ENCODE peak calls at places on chromosomes 7 and 10, in ten cellular contexts. Y is A549, S is HepG2, B is body of pancreas, G is heart left ventricle, Z is gastrocnemius medialis, A is IMR-90, P is right lobe of liver, U is HCT116, W is K562. N is an unnamed sample.

GRCh38 chr7:118298771-118299170 is 74.3 kb downstream of the ANKRD7 start:
- ATAC-seq in Y (no peak), P (no peak), G (no peak), Z (no peak), W (no peak), A (no peak), U (no peak), S (no peak), B (no peak), N (no peak)

GRCh38 chr7:158109364-158110033 is 478.1 kb downstream of the PTPRN2 start:
- ATAC-seq in B (no peak), S (no peak), G (no peak), U (no peak), Z (no peak), Y (no peak), W (no peak), A (no peak), P (no peak), N (no peak)

GRCh38 chr7:7369134-7369533 is 166.5 kb downstream of the COL28A1 start:
- ATAC-seq in Y (no peak), Z (no peak), U (no peak), P (no peak), A (no peak), G (no peak), S (no peak), W (no peak), B (no peak), N (no peak)

GRCh38 chr7:98772242-98772603 is 97.6 kb downstream of the TMEM130 start:
- ATAC-seq in G (no peak), P (no peak), W (no peak), B (no peak), A (no peak), Y (no peak), S (peak), U (no peak), Z (no peak), N (no peak)

GRCh38 chr10:92024700-92025099 is 101.1 kb downstream of the BTAF1 start:
- ATAC-seq in Z (no peak), G (no peak), U (no peak), B (no peak), P (no peak), A (peak), W (no peak), S (no peak), Y (no peak), N (no peak)

GRCh38 chr10:1365540-1366082 is 309.4 kb downstream of the WDR37 start:
- ATAC-seq in U (no peak), W (no peak), Y (no peak), G (no peak), Z (no peak), P (no peak), S (no peak), B (no peak), A (no peak), N (no peak)

GRCh38 chr10:114749545-114749944 is 72.0 kb upstream of the FHIP2A start:
- ATAC-seq in U (no peak), Y (no peak), G (no peak), Z (no peak), S (no peak), P (no peak), A (no peak), B (no peak), W (peak), N (no peak)

GRCh38 chr7:93185303-93186027 is 37.3 kb upstream of the SAMD9L start:
- ATAC-seq in B (no peak), Y (no peak), P (no peak), G (no peak), U (no peak), W (no peak), S (no peak), A (no peak), Z (no peak), N (no peak)

GRCh38 chr10:24869354-24870016 is 82.9 kb downstream of the PRTFDC1 start:
- ATAC-seq in U (no peak), Y (no peak), G (no peak), W (peak), Z (no peak), B (no peak), S (no peak), A (no peak), P (no peak), N (no peak)

GRCh38 chr7:29780346-29780745 is 26.0 kb upstream of the WIPF3 start:
- ATAC-seq in Y (no peak), G (no peak), B (no peak), A (no peak), Z (peak), W (no peak), U (no peak), P (no peak), S (no peak), N (no peak)

GRCh38 chr10:11407939-11408338 is 203.5 kb downstream of the USP6NL start:
- ATAC-seq in W (no peak), U (no peak), Y (no peak), G (no peak), S (no peak), Z (no peak), A (no peak), B (no peak), P (no peak), N (no peak)

GRCh38 chr10:132634241-132634946 is 96.8 kb downstream of the INPP5A start:
- ATAC-seq in W (peak), B (no peak), Z (no peak), Y (peak), U (peak), S (no peak), A (no peak), G (no peak), P (no peak), N (no peak)

GRCh38 chr10:22437620-22438588 is 92.6 kb downstream of the SPAG6 start:
- ATAC-seq in U (peak), A (peak), P (peak), W (no peak), Y (no peak), Z (peak), B (peak), G (peak), S (peak), N (peak)

GRCh38 chr10:5550621-5551530 is 26.1 kb downstream of the CALML3 start:
- ATAC-seq in A (no peak), U (no peak), P (no peak), Z (no peak), G (no peak), B (no peak), W (no peak), S (no peak), Y (no peak), N (no peak)

DNA sequence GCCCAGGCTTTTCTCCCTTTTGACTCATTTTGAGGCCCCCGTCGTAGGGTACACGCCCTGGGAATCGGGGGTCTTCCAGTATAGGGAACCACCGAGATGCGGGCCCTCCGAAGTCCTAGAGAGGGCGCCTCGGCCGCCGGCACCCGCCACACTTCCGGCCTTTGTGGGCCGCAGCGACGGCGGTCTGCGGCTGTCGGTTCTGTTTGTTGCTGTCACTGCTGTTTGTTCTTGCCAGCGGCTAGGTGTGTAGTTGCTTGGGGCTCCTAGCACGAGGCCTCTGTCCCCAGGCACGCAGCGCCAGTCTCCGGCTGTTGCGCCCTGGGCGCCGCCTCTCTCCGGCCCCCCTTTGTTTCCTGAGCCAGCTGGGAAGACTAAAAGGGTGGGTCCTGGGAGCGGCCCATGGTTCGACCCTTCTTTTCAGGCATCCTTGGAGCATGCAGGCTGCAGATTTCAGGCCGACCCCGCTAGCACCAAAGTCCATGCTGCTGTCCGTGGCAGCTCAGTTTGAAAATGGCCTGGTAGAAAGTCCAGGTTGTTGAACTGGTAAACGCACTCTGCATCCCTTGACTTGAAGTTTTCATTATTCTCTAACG is 17.8 kb upstream of the ZKSCAN1 start:
- ATAC-seq in Z (peak), U (no peak), B (peak), W (no peak), A (peak), Y (no peak), G (peak), P (peak), S (peak), N (peak)
- TF ChIP-seq POLR2A in Z (no peak), U (no peak), B (no peak), W (no peak), A (no peak), Y (no peak), G (peak), P (peak), S (peak), N (peak)

DNA sequence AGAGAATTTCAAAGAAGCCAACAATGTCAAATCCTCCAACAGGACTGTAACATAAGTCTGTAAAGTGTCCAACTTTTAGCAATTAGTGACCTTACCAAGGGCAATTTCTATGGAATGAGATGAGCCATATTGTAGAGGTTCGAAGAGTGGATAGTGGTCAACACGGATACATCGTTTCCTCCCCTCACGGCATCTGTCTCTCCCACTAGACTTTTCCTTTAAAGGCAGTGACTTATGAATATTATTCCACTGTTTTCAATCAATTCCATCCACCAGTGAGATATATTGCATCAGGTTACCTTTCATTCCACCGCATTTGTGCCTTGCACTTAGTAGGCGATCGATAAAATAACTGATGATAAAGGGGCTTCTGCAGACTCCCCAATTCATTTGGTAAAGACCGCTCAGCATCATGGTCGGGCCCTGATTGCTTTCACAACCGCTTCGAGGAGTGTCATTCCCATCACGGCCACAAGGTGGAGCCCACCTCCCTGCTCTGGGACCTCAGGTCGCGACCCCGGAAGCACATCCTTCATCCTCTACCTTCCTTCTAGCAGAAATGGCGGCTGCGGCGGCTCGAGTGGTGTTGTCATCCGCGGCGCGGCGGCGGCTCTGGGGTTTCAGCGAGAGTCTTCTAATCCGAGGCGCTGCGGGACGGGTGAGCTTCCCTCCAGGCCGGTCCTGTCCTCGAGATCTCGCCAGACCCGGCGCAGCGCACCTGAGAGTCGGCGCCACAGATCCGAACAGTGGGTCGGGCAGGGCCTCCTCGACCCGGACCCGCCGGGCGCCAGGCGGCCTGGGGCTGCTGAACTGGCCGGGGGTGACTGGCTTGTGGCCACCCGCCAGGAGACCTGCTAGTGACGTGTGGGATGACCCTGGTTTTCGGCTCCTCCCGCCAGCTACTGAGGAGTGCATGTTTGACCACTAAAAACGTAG is at the start of gene PMPCB:
- ATAC-seq in S (peak), A (peak), Y (peak), Z (peak), W (peak), P (peak), B (peak), U (peak), G (peak), N (peak)
- TF ChIP-seq POLR2A in S (peak), A (peak), Y (peak), Z (peak), W (peak), P (peak), B (peak), U (no peak), G (peak), N (no peak)

DNA sequence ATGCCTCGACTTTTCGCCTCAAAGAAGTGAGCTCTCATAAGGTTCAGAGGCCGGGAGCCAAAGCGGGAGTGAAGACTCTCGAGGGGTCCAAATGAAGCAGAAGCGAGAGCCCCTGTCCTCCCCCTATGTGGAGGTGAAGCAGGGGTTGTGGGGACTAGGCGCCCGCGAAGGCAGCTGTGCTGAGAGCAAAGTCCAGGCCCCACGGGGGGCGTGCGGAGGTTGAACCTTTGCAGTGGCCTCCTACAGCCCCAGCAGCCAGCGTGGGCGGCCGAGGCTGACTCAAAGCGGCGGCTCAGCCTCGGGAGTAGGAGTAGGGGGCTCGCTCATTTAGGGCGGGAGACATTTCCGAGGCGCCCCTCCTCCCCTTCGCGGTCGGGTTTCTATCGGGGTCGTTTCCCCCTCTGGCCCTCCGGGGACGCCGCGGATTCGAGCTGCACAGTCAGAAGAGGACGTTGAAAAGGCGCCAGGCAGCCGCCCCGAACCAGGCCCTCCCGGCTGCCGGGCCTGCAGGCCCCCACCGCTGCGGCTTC is 548 bp upstream of the ADD3 start:
- ATAC-seq in U (peak), Z (peak), Y (peak), S (peak), B (peak), W (peak), A (peak), P (peak), G (peak), N (peak)
- TF ChIP-seq POLR2A in U (no peak), Z (no peak), Y (no peak), S (peak), B (no peak), W (peak), A (peak), P (no peak), G (no peak), N (peak)

DNA sequence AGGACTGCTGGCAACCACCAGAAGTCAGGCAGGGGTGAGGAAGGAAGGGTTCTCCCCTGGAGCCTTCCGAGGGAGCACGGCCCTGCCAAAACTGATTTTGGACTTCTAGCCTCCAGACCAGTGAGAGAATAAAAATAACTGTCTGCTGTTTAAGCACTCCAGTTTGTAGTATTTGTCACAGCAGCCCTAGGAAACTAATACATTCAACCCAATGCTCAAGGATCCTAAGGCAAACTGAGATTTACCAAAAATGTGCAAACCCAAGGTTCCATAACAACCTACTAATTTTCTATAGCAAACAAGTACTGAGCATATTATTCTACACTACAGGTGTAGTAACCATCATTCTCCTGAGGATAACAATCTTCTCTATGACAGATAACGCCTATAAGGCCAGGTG is 18.6 kb downstream of the ARHGAP12 start:
- ATAC-seq in Y (no peak), U (no peak), A (no peak), Z (no peak), S (no peak), W (no peak), P (no peak), G (no peak), B (no peak), N (no peak)
- TF ChIP-seq POLR2A in Y (no peak), U (no peak), A (no peak), Z (no peak), S (no peak), W (no peak), P (no peak), G (no peak), B (no peak), N (no peak)

GRCh38 chr7:101163281-101164070 is 1.9 kb downstream of the VGF start:
- ATAC-seq in B (no peak), P (no peak), Y (peak), Z (no peak), W (peak), S (peak), U (peak), A (peak), G (no peak), N (no peak)
- TF ChIP-seq POLR2A in B (no peak), P (no peak), Y (no peak), Z (no peak), W (peak), S (no peak), U (no peak), A (no peak), G (no peak), N (no peak)

GRCh38 chr10:130110236-130111114 is at the start of gene C10orf143:
- ATAC-seq in S (peak), P (peak), Y (peak), W (peak), B (peak), A (peak), U (peak), G (peak), Z (peak), N (peak)
- TF ChIP-seq POLR2A in S (peak), P (peak), Y (peak), W (peak), B (peak), A (peak), U (peak), G (peak), Z (peak), N (peak)

DNA sequence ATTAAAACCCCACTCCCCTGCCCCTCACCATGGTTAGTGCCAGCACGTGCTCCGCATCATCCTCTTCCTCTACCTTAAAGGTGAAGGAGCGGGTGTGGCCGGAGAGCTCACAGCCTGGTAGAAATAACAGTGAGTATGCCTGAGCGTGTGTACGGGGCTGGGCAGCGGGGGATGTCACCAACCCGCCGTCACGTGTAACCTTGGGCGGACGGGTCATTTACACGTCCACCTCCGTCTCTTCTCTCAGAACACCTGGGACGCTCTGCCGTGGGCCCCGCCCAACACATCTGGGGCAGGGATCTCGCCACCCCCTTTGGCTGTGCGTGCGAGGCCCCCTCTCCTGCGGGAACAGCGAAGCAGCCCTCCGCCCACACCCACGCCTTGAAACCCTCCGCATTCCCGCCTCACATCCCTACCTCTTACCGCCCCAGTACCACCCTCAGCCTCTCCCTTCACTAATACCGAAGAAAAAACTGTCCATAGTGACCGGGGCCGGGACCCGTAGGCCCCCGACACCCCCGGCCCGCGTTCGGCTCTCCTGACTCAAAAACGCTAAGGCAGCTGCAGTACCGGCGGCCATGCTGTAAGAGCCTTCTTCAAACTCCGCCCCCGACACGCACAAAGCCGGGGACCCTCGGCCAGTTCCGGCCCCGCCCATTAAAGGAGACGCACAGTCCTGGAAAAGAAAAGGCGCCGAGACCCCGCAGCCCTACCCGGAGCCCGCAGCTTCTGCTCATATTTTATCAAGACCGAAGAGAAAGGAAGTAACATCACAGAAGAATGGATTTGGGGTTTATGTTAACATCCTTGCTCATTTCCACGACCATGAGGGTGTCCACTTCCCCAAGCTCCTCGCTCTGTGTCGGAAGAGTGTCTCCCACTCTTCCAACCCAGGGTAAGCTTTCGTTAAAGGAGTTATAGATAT is at the start of gene NPM3:
- ATAC-seq in B (peak), Z (peak), S (peak), P (peak), A (peak), W (peak), Y (peak), G (peak), U (peak), N (peak)
- TF ChIP-seq POLR2A in B (no peak), Z (no peak), S (peak), P (peak), A (peak), W (peak), Y (peak), G (no peak), U (peak), N (no peak)